ENCODE peak calls at places on chromosomes 12 and 14, in ten cellular contexts. K, Z, E, Q, S, C, U, D, M and I are unnamed samples.

GRCh38 chr12:110670161-110670701 is 18.7 kb downstream of the HVCN1 start:
- DNase-seq in S (no peak), Q (no peak), Z (no peak), U (no peak), E (no peak), M (peak; percentile 95), D (no peak), C (no peak), K (no peak), I (no peak)

GRCh38 chr12:121916719-121917118 is 1.7 kb upstream of the CFAP251 start:
- DNase-seq in M (no peak), K (no peak), S (no peak), U (no peak), C (no peak), D (no peak), Z (no peak), Q (no peak), E (no peak), I (no peak)

GRCh38 chr12:124045671-124046070 is 72.7 kb downstream of the ZNF664 start:
- DNase-seq in S (no peak), Q (no peak), M (no peak), E (no peak), K (no peak), U (no peak), C (no peak), Z (no peak), D (no peak), I (no peak)

GRCh38 chr12:104406164-104406563 is 50.6 kb upstream of the CHST11 start:
- DNase-seq in M (no peak), Z (no peak), S (no peak), E (no peak), U (no peak), K (no peak), C (no peak), Q (no peak), D (no peak), I (no peak)

GRCh38 chr12:21823581-21823980 is 49.1 kb upstream of the KCNJ8 start:
- DNase-seq in D (peak; percentile 79), U (peak; percentile 69), K (peak; percentile 21), Q (peak; percentile 33), E (no peak), M (no peak), Z (no peak), C (no peak), S (no peak), I (peak; percentile 65)

GRCh38 chr12:71710276-71711125 is 24.6 kb downstream of the TMEM19 start:
- DNase-seq in U (no peak), S (peak; percentile 52), E (no peak), Q (no peak), K (no peak), D (no peak), M (no peak), C (no peak), Z (no peak), I (no peak)

GRCh38 chr12:131287015-131287937 is 333.6 kb downstream of the ADGRD1 start:
- DNase-seq in Z (no peak), D (no peak), S (no peak), E (no peak), U (no peak), Q (peak; percentile 3), M (no peak), K (peak; percentile 13), C (no peak), I (no peak)

GRCh38 chr14:104471114-104471513 is 108.5 kb upstream of the C14orf180 start:
- DNase-seq in D (peak; percentile 52), E (peak; percentile 34), S (no peak), Z (no peak), K (no peak), C (no peak), U (no peak), M (no peak), Q (no peak), I (no peak)

GRCh38 chr12:118060301-118061010 is 523 bp downstream of the WSB2 start:
- DNase-seq in C (peak; percentile 63), D (peak; percentile 84), M (no peak), S (peak; percentile 46), Q (peak; percentile 29), U (peak; percentile 78), Z (peak; percentile 69), E (no peak), K (peak; percentile 58), I (peak; percentile 64)

GRCh38 chr14:55274760-55275159 is 3.5 kb downstream of the FBXO34 start:
- DNase-seq in U (no peak), D (no peak), Q (no peak), Z (no peak), M (no peak), K (no peak), C (no peak), E (no peak), S (no peak), I (no peak)

GRCh38 chr12:50088577-50089335 is 3.6 kb downstream of the SMARCD1 start:
- DNase-seq in D (no peak), U (no peak), C (peak; percentile 68), E (no peak), M (peak; percentile 37), Q (peak; percentile 69), S (peak; percentile 78), Z (peak; percentile 70), K (peak; percentile 55), I (peak; percentile 51)

GRCh38 chr14:33404054-33404453 is 465.4 kb downstream of the NPAS3 start:
- DNase-seq in S (no peak), K (no peak), C (no peak), U (no peak), D (no peak), M (no peak), E (no peak), Z (no peak), Q (no peak), I (no peak)

GRCh38 chr12:80565276-80565675 is 121.2 kb downstream of the PTPRQ start:
- DNase-seq in M (no peak), D (no peak), U (no peak), Q (no peak), Z (no peak), S (no peak), C (no peak), E (no peak), K (no peak), I (no peak)

GRCh38 chr14:89032086-89032649 is 207.7 kb downstream of the TTC8 start:
- DNase-seq in C (no peak), M (no peak), K (no peak), Q (no peak), Z (no peak), S (no peak), D (no peak), E (peak; percentile 24), U (no peak), I (no peak)

GRCh38 chr14:48973136-48973535 is 613.0 kb downstream of the RPS29 start:
- DNase-seq in D (no peak), S (no peak), Q (no peak), U (no peak), Z (no peak), C (no peak), E (no peak), M (no peak), K (no peak), I (no peak)

GRCh38 chr12:25236190-25236589 is 14.5 kb downstream of the KRAS start:
- DNase-seq in Z (no peak), S (no peak), D (no peak), M (no peak), Q (no peak), C (no peak), U (no peak), E (no peak), K (no peak), I (no peak)

DNA sequence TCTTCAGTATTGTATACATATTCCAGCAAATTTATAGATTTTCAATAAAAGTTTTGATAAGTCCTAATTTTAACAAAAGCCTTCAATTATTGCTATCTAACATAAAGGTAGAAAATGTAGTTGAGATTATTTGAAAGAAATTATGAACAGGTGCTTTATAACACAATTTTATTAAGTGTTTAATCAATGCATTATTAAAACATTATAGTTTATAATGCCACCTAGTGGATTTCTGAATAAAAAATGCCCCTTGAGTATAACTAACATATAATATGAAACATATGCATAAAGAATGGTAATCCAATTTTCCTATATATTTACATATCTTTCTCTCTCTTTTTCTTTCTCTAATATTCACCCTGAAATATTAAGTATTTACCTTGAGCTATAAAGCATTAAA is 515.3 kb downstream of the SLC6A15 start:
- DNase-seq in E (no peak), D (no peak), C (no peak), S (no peak), Q (no peak), Z (no peak), M (no peak), K (no peak), U (no peak), I (no peak)
- TF ChIP-seq CTCF in E (no peak), D (no peak), C (no peak), S (no peak), Q (no peak), Z (no peak), M (no peak), K (no peak), U (peak; percentile 16), I (no peak)

DNA sequence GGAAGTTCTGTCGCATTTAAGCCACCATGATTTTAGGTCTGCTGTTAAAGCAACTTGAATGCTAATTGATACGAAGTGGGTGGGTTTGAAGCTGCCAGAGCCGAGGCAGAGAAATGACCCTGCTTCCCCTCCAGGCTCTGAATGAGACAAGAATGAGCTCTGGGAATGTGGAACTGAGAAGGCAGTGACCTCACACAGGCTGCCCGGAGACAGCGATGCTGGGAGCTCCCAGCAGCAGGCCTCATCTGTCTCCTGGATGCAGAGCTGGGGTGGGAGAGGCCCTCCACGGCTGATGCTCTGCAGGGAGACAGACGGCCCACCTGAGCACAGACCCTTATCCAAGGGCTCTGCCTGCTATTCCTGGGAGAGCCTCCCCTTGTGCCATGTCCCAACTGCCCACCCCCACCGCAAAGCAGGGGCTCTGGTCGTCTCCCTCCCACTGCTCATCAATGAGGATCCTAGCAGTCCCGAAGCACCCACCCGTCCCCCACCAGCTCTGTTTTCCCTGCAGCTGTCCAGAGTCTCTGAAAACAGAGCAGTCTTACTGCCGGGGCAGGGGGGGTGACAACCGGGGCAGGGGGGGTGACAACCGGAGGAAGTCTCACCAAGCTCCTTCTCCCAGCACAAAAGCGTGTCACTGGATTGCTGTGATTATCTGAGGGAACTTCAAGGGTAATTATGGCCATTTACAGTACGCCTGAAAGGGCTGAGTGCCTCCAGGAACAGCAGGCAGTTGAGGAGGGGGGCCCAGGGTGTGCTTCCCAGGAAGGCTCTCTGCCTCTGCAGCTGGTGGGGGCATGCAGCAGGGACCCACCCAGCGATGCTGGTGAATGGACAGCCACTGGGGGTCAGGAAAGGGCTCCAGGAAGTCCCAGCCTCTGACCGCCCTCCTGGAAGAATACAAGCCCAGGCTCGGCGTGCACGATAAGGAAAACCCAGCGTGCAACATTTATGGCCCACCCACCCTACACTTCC is 67.8 kb downstream of the CHGA start:
- DNase-seq in D (no peak), Z (no peak), U (no peak), C (no peak), Q (no peak), S (no peak), K (no peak), M (no peak), E (no peak), I (no peak)
- TF ChIP-seq EP300 in D (no peak), Z (no peak), U (no peak), C (no peak), Q (no peak), S (no peak), K (no peak), M (no peak), E (no peak), I (no peak)

GRCh38 chr12:92625639-92626310 is 77.0 kb upstream of the PLEKHG7 start:
- DNase-seq in Q (no peak), D (no peak), E (no peak), S (no peak), U (no peak), M (no peak), C (no peak), K (no peak), Z (no peak), I (no peak)
- TF ChIP-seq CTCF in Q (no peak), D (no peak), E (no peak), S (no peak), U (no peak), M (no peak), C (no peak), K (no peak), Z (no peak), I (no peak)

GRCh38 chr12:106757623-106758348 is 16.7 kb upstream of the RIC8B start:
- DNase-seq in Q (peak; percentile 47), M (no peak), E (no peak), C (no peak), K (peak; percentile 45), D (no peak), U (no peak), Z (no peak), S (no peak), I (no peak)
- TF ChIP-seq EP300 in Q (no peak), M (no peak), E (no peak), C (no peak), K (no peak), D (no peak), U (no peak), Z (no peak), S (no peak), I (no peak)